ENCODE peak calls at places on chromosomes 13 and 19, in nine cellular contexts. K, P, B, H, W, V, I, X and Q are unnamed samples.

GRCh38 chr19:18939922-18940775 is 868 bp downstream of the HOMER3 start:
- DNase-seq in K (peak; percentile 46), P (no peak), B (peak; percentile 91), H (peak; percentile 47), W (peak; percentile 89), V (peak; percentile 35), I (peak; percentile 81), X (peak; percentile 83), Q (peak; percentile 67)

GRCh38 chr13:114048463-114048862 is 74.6 kb upstream of the C13orf46 start:
- DNase-seq in K (no peak), P (no peak), B (no peak), H (no peak), W (no peak), V (no peak), I (peak; percentile 77), X (no peak), Q (peak; percentile 80)

GRCh38 chr13:98173431-98173921 is 3.6 kb downstream of the RNF113B start:
- DNase-seq in K (no peak), P (no peak), B (no peak), H (no peak), W (no peak), V (no peak), I (peak; percentile 70), X (no peak), Q (no peak)

GRCh38 chr13:103218253-103218652 is 152.0 kb upstream of the SLC10A2 start:
- DNase-seq in K (no peak), P (no peak), B (no peak), H (no peak), W (no peak), V (no peak), I (no peak), X (no peak), Q (no peak)

GRCh38 chr19:29662604-29663404 is 2.5 kb upstream of the PLEKHF1 start:
- DNase-seq in K (peak; percentile 60), P (no peak), B (peak; percentile 80), H (peak; percentile 11), W (peak; percentile 92), V (no peak), I (no peak), X (peak; percentile 78), Q (peak; percentile 70)

GRCh38 chr19:50835103-50835784 is 1.9 kb upstream of the KLK15 start:
- DNase-seq in K (no peak), P (no peak), B (peak; percentile 22), H (peak; percentile 27), W (no peak), V (no peak), I (no peak), X (no peak), Q (peak; percentile 47)

GRCh38 chr19:42634409-42635232 is 39.9 kb upstream of the CEACAM8 start:
- DNase-seq in K (no peak), P (no peak), B (peak; percentile 33), H (no peak), W (no peak), V (peak; percentile 58), I (peak; percentile 64), X (no peak), Q (no peak)

GRCh38 chr19:57803594-57804325 is 11.0 kb downstream of the ZNF552 start:
- DNase-seq in K (no peak), P (no peak), B (no peak), H (peak; percentile 36), W (no peak), V (peak; percentile 40), I (peak; percentile 89), X (no peak), Q (no peak)

GRCh38 chr13:91144054-91144453 is 203.4 kb upstream of the MIR17HG start:
- DNase-seq in K (no peak), P (no peak), B (peak; percentile 27), H (peak; percentile 18), W (no peak), V (no peak), I (no peak), X (no peak), Q (no peak)

GRCh38 chr13:24618219-24618955 is 61.8 kb upstream of the ATP12A start:
- DNase-seq in K (no peak), P (peak; percentile 81), B (no peak), H (no peak), W (peak; percentile 67), V (no peak), I (no peak), X (peak; percentile 83), Q (no peak)

GRCh38 chr19:28829762-28830161 is 383.2 kb downstream of the UQCRFS1 start:
- DNase-seq in K (peak; percentile 27), P (no peak), B (no peak), H (no peak), W (no peak), V (no peak), I (no peak), X (no peak), Q (no peak)

GRCh38 chr19:4776436-4777205 is 14.9 kb upstream of the FEM1A start:
- DNase-seq in K (no peak), P (no peak), B (no peak), H (no peak), W (no peak), V (no peak), I (no peak), X (no peak), Q (no peak)

GRCh38 chr19:37982655-37983054 is 75.6 kb downstream of the SIPA1L3 start:
- DNase-seq in K (no peak), P (no peak), B (no peak), H (no peak), W (peak; percentile 52), V (no peak), I (no peak), X (peak; percentile 22), Q (no peak)

GRCh38 chr13:75689686-75690085 is 53.6 kb downstream of the LMO7 start:
- DNase-seq in K (no peak), P (no peak), B (no peak), H (no peak), W (no peak), V (no peak), I (no peak), X (no peak), Q (no peak)
- H3K4me1 ChIP-seq in K (no peaks in the 10 kb centered on the region), P (no peaks in the 10 kb centered on the region), B (peaks cover 10% of the 10 kb centered on the region), H (no peaks in the 10 kb centered on the region), W (no peaks in the 10 kb centered on the region), V (no peaks in the 10 kb centered on the region), I (peaks cover 4% of the 10 kb centered on the region), X (no peaks in the 10 kb centered on the region), Q (no peaks in the 10 kb centered on the region)

GRCh38 chr19:33815410-33816340 is 19.0 kb downstream of the KCTD15 start:
- DNase-seq in K (no peak), P (no peak), B (no peak), H (no peak), W (peak; percentile 63), V (peak; percentile 17), I (peak; percentile 40), X (peak; percentile 31), Q (no peak)
- H3K4me3 ChIP-seq in K (no peak overlapping the region), P (no peak overlapping the region), B (no peak overlapping the region), H (no peak overlapping the region), W (no peak overlapping the region), V (no peak overlapping the region), I (no peak overlapping the region), X (no peak overlapping the region), Q (no peak overlapping the region)

GRCh38 chr13:109704771-109705628 is 81.4 kb downstream of the IRS2 start:
- DNase-seq in K (peak; percentile 47), P (no peak), B (no peak), H (no peak), W (no peak), V (no peak), I (no peak), X (peak; percentile 85), Q (peak; percentile 86)
- H3K27ac ChIP-seq in K (peak overlapping the region; percentile 4), P (peak overlapping the region; percentile 15), B (no peak overlapping the region), H (no peak overlapping the region), W (no peak overlapping the region), V (no peak overlapping the region), I (no peak overlapping the region), X (peak overlapping the region; percentile 58), Q (peak overlapping the region; percentile 58)

GRCh38 chr13:111217661-111218060 is 102.6 kb downstream of the ARHGEF7 start:
- DNase-seq in K (no peak), P (no peak), B (no peak), H (no peak), W (peak; percentile 81), V (no peak), I (peak; percentile 30), X (peak; percentile 88), Q (no peak)
- H3K4me1 ChIP-seq in K (peaks cover 93% of the 10 kb centered on the region), P (no peaks in the 10 kb centered on the region), B (peaks cover 11% of the 10 kb centered on the region), H (peaks cover 10% of the 10 kb centered on the region), W (no peaks in the 10 kb centered on the region), V (no peaks in the 10 kb centered on the region), I (no peaks in the 10 kb centered on the region), X (peaks cover 86% of the 10 kb centered on the region), Q (peaks cover 9% of the 10 kb centered on the region)

DNA sequence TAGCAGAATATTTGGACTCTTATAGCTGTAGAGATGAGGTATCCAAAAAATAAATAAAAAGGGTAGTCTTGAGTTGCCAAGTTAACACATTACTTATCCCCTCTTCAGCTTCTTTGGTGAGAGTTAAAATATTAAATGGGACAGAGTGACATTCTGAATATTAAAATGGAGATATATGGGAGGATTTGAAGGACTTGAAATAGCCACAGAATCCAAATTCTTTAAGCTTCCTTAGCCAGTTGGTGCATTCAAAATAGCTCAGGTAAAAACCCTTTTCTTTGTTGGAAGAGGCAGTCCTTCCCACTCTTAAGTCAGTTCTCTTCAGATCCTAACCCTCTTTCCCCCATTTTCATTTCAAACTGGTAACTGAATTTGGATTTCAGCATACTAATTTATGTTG is 130.1 kb upstream of the KLF12 start:
- DNase-seq in K (no peak), P (no peak), B (no peak), H (no peak), W (no peak), V (no peak), I (no peak), X (no peak), Q (no peak)
- H3K4me3 ChIP-seq in K (no peak overlapping the region), P (no peak overlapping the region), B (no peak overlapping the region), H (no peak overlapping the region), W (no peak overlapping the region), V (no peak overlapping the region), I (no peak overlapping the region), X (no peak overlapping the region), Q (no peak overlapping the region)

GRCh38 chr13:50011461-50011860 is 3.8 kb upstream of the KCNRG start:
- DNase-seq in K (no peak), P (no peak), B (no peak), H (no peak), W (no peak), V (no peak), I (no peak), X (no peak), Q (no peak)

GRCh38 chr13:50001287-50001686 is 4.4 kb downstream of the TRIM13 start:
- DNase-seq in K (no peak), P (no peak), B (no peak), H (no peak), W (no peak), V (no peak), I (no peak), X (no peak), Q (no peak)

GRCh38 chr13:50006426-50007135 is 8.7 kb upstream of the KCNRG start:
- DNase-seq in K (no peak), P (no peak), B (no peak), H (no peak), W (no peak), V (no peak), I (no peak), X (no peak), Q (no peak)
- H3K27ac ChIP-seq in K (no peak overlapping the region), P (peak overlapping the region; percentile 11), B (no peak overlapping the region), H (no peak overlapping the region), W (peak overlapping the region; percentile 49), V (no peak overlapping the region), I (no peak overlapping the region), X (no peak overlapping the region), Q (no peak overlapping the region)

GRCh38 chr19:23294141-23294540 is 43.9 kb upstream of the ZNF724 start:
- DNase-seq in K (no peak), P (no peak), B (no peak), H (no peak), W (no peak), V (no peak), I (no peak), X (no peak), Q (no peak)
- H3K4me1 ChIP-seq in K (no peaks in the 10 kb centered on the region), P (no peaks in the 10 kb centered on the region), B (no peaks in the 10 kb centered on the region), H (no peaks in the 10 kb centered on the region), W (no peaks in the 10 kb centered on the region), V (no peaks in the 10 kb centered on the region), I (no peaks in the 10 kb centered on the region), X (no peaks in the 10 kb centered on the region), Q (no peaks in the 10 kb centered on the region)